ENCODE peak calls at places on chromosomes 6 and 20, in eight cellular contexts. L is uterus, E is psoas muscle, K is thyroid gland, N is right cardiac atrium, V is GM12878, H is upper lobe of right lung, S is left ventricle myocardium inferior. P is an unnamed sample. For H3K4me1, the result is how much of the 10 kb centered on the place peaks cover.

GRCh38 chr20:59455392-59456341 is 148.7 kb upstream of the PHACTR3 start:
- DNase-seq in V (no peak), L (no peak), E (peak), N (no peak), K (peak), S (peak), H (no peak), P (no peak)

GRCh38 chr6:72413884-72414283 is 208.0 kb upstream of the KCNQ5 start:
- DNase-seq in V (no peak), H (no peak), L (no peak), S (no peak), E (no peak), K (no peak), N (no peak), P (peak)

GRCh38 chr6:112466378-112467151 is 119.4 kb downstream of the RFPL4B start:
- DNase-seq in E (no peak), V (no peak), N (no peak), S (no peak), L (no peak), K (no peak), H (no peak), P (no peak)

GRCh38 chr20:50577175-50578018 is 67.2 kb downstream of the PTPN1 start:
- DNase-seq in E (peak), S (peak), K (peak), V (no peak), N (peak), L (no peak), H (no peak), P (peak)

GRCh38 chr20:22794200-22794599 is 209.8 kb upstream of the FOXA2 start:
- DNase-seq in V (no peak), L (no peak), N (no peak), H (no peak), S (no peak), K (no peak), E (no peak), P (no peak)

GRCh38 chr6:40626886-40627285 is 39.7 kb upstream of the LRFN2 start:
- DNase-seq in H (no peak), V (no peak), S (no peak), N (no peak), K (no peak), L (no peak), E (no peak), P (no peak)

GRCh38 chr20:52965819-52966218 is 6.3 kb upstream of the TSHZ2 start:
- DNase-seq in L (no peak), K (no peak), S (no peak), N (no peak), H (no peak), E (no peak), V (no peak), P (no peak)

GRCh38 chr6:33375143-33375649 is 16.4 kb upstream of the KIFC1 start:
- DNase-seq in H (peak), N (peak), K (peak), V (no peak), L (peak), S (peak), E (peak), P (peak)

GRCh38 chr20:44302026-44302669 is 8.9 kb downstream of the FITM2 start:
- DNase-seq in E (no peak), K (peak), S (peak), N (no peak), L (no peak), H (peak), V (no peak), P (peak)

GRCh38 chr20:58072695-58073671 is 155.5 kb downstream of the ANKRD60 start:
- DNase-seq in L (no peak), V (no peak), K (no peak), N (peak), S (no peak), E (no peak), H (no peak), P (no peak)

GRCh38 chr6:101391772-101392560 is 1.5 kb upstream of the GRIK2 start:
- DNase-seq in E (no peak), L (no peak), H (no peak), N (peak), S (no peak), V (no peak), K (peak), P (no peak)

GRCh38 chr20:32516583-32516982 is 68.5 kb downstream of the NOL4L start:
- DNase-seq in K (no peak), N (no peak), H (no peak), L (no peak), V (no peak), S (no peak), E (no peak), P (no peak)

GRCh38 chr6:42963855-42964605 is 3.5 kb downstream of the GNMT start:
- DNase-seq in V (no peak), H (no peak), K (no peak), S (no peak), L (no peak), E (no peak), N (no peak), P (peak)

GRCh38 chr6:145483191-145483996 is 251.9 kb downstream of the EPM2A start:
- DNase-seq in V (no peak), H (no peak), E (no peak), S (no peak), K (no peak), N (no peak), L (no peak), P (no peak)

GRCh38 chr6:52574709-52575489 is 2.0 kb downstream of the TRAM2 start:
- DNase-seq in L (peak), H (no peak), V (peak), E (no peak), K (no peak), S (no peak), N (no peak), P (peak)

GRCh38 chr6:108119212-108120141 is 44.9 kb upstream of the OSTM1 start:
- DNase-seq in H (no peak), S (no peak), E (no peak), L (no peak), K (no peak), V (no peak), N (peak), P (no peak)

GRCh38 chr6:26205625-26206574 is 118.7 kb downstream of the HFE start:
- DNase-seq in E (no peak), L (no peak), N (no peak), K (no peak), S (no peak), H (no peak), V (no peak), P (peak)

GRCh38 chr6:121520337-121521163 is 85.1 kb downstream of the GJA1 start:
- DNase-seq in S (no peak), E (no peak), H (no peak), V (no peak), K (peak), L (no peak), N (no peak), P (no peak)

GRCh38 chr6:125784365-125784764 is 6.4 kb upstream of the NCOA7 start:
- DNase-seq in E (no peak), V (no peak), K (no peak), S (no peak), L (no peak), H (no peak), N (no peak), P (no peak)

GRCh38 chr6:15893556-15894253 is 230.9 kb upstream of the DTNBP1 start:
- DNase-seq in H (no peak), K (no peak), E (no peak), L (no peak), V (no peak), S (no peak), N (no peak), P (no peak)

GRCh38 chr6:7916959-7917358 is 6.4 kb upstream of the TXNDC5 start:
- DNase-seq in E (no peak), K (no peak), H (no peak), S (no peak), N (no peak), V (peak), L (no peak), P (no peak)

GRCh38 chr6:145815875-145816274 is 1.3 kb upstream of the FBXO30 start:
- DNase-seq in K (no peak), H (no peak), V (no peak), L (no peak), E (no peak), S (no peak), N (no peak), P (no peak)

GRCh38 chr6:44096615-44097014 is 30.6 kb downstream of the MRPL14 start:
- DNase-seq in H (peak), K (peak), E (peak), S (peak), N (peak), L (peak), V (peak), P (peak)

GRCh38 chr20:43767686-43768474 is 41.1 kb upstream of the GTSF1L start:
- DNase-seq in V (no peak), N (no peak), E (no peak), H (peak), S (no peak), L (no peak), K (no peak), P (no peak)

GRCh38 chr6:15504581-15505350 is 158.1 kb downstream of the DTNBP1 start:
- DNase-seq in K (peak), N (peak), E (peak), V (no peak), S (peak), L (peak), H (peak), P (peak)

GRCh38 chr6:89351632-89352328 is 742 bp downstream of the UBE2J1 start:
- DNase-seq in E (no peak), L (no peak), S (no peak), K (no peak), V (no peak), H (no peak), N (no peak), P (no peak)

GRCh38 chr6:118650500-118651281 is 700 bp downstream of the CEP85L start:
- DNase-seq in H (peak), S (peak), E (peak), N (peak), V (no peak), L (peak), K (peak), P (peak)

GRCh38 chr6:3884007-3884745 is 35.0 kb downstream of the FAM50B start:
- DNase-seq in S (no peak), H (no peak), E (no peak), K (no peak), L (no peak), N (no peak), V (no peak), P (no peak)

GRCh38 chr6:95847061-95847460 is 168.7 kb upstream of the FUT9 start:
- DNase-seq in N (no peak), V (no peak), H (no peak), E (no peak), S (no peak), L (no peak), K (no peak), P (no peak)

GRCh38 chr6:168393126-168393870 is 47.7 kb upstream of the SMOC2 start:
- DNase-seq in V (no peak), K (peak), N (peak), E (no peak), S (no peak), H (no peak), L (no peak), P (no peak)

GRCh38 chr6:17971128-17972073 is 16.0 kb downstream of the KIF13A start:
- DNase-seq in N (no peak), K (peak), L (peak), V (no peak), E (no peak), H (no peak), S (no peak), P (no peak)

GRCh38 chr6:16038938-16039337 is 89.9 kb upstream of the MYLIP start:
- DNase-seq in S (no peak), L (no peak), H (no peak), K (no peak), N (no peak), E (no peak), V (no peak), P (no peak)

GRCh38 chr20:17621229-17621968 is 51.5 kb downstream of the DSTN start:
- DNase-seq in L (no peak), N (peak), E (no peak), V (no peak), H (peak), K (peak), S (peak), P (peak)

GRCh38 chr6:43962458-43962857 is 164.8 kb downstream of the MRPL14 start:
- DNase-seq in H (no peak), E (no peak), K (no peak), N (no peak), V (no peak), L (no peak), S (no peak), P (no peak)

GRCh38 chr6:2578729-2579128 is 172.0 kb downstream of the MYLK4 start:
- DNase-seq in S (no peak), K (no peak), H (no peak), V (no peak), L (no peak), E (no peak), N (no peak), P (no peak)
- H3K27ac ChIP-seq in S (peak), K (no peak), H (peak), V (no peak), L (no peak), E (no peak), N (peak), P (no peak)

DNA sequence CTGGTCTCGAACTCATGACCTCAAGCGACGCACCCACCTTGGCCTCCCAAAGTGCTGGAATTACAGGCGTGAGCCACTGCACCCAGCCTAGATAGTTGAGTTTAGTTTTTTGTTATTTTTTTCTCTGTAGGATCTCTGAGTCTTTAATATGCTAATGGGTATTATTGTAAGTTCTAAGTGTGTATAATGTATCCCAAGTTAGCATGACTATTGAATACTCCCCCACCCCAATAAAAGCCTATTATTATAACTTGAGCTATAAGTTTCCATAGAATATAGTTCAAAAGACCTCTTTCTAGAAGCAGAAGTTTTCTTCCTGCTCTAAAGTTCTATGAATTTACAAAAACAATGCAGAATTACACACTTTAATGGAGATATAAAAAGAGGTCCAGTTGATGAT is 210.4 kb upstream of the MARCKS start:
- DNase-seq in N (no peak), H (no peak), K (no peak), L (no peak), V (no peak), E (no peak), S (no peak), P (no peak)
- H3K4me1 ChIP-seq in N (under half), H (under half), K (under half), L (under half), V (half or more), E (under half), S (under half), P (half or more)

DNA sequence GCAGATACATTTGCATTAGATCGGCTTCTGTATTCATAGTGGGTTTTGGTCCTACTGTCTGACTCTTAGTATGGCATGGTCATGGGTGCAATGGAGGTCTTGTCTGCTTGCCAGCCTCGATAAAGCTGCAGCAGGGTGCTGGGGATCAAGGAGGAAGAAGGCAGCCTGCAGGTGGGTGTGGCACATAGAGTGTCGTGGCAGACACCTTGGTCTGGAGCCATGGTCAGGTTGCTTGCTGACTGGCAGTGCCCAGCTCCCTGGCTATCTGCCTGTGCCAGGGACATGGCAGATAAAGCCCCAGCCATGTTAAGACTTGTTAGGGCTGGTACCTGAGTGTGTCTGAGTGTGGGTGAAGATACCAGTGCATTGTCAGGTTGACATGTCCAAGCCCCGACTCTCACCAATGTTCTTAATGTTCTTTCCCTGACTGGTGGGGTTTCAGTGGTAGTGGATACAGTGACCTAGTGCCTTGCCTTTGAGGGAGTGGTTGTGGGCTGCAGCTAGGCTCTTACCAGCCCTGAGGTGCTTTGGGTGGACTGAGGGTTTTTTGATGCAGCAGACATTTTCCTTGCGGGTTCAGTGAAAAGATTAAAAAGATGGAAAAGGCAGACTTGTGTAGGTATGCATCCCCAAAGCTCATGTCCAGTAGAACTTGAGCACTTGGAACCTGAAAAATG is 1.8 kb downstream of the FAM83D start:
- DNase-seq in H (no peak), N (no peak), K (no peak), E (no peak), S (no peak), L (no peak), V (no peak), P (peak)
- H3K27ac ChIP-seq in H (no peak), N (no peak), K (no peak), E (no peak), S (no peak), L (no peak), V (no peak), P (no peak)

DNA sequence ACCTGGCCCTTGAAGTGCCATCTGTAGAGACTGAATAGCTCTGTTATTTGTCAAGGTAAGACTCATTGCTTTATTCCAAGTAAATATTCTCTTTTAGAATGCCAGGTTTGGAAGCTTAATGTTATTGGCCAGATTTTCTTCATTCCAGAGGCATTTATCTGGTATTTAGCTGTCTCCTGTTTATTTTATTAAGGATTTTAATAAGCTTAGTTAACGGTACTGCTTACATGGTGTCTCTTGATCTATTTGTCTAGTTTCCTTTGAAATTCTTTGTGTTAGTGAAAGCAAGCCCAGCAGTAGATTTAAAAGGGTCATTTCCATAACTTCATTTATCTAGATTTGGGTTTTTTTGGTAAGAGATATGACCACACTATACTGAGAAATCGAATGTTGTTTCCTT is 7.7 kb downstream of the RALY start:
- DNase-seq in L (no peak), V (no peak), K (no peak), E (no peak), N (no peak), H (no peak), S (no peak), P (no peak)
- H3K4me1 ChIP-seq in L (under half), V (under half), K (half or more), E (half or more), N (under half), H (half or more), S (half or more), P (under half)